ENCODE peak calls at places on chromosome 12, in eight cellular contexts. F is IMR-90, B is HL-60, I is GM23338, Y is DND-41, L is endodermal cell, M is tibial artery, E is epithelial cell of esophagus. Z is an unnamed sample.

GRCh38 chr12:122421815-122422737 is at the start of gene CLIP1:
- DNase-seq in F (peak), B (peak), I (peak), Y (peak), L (peak), M (peak), E (peak), Z (peak)

GRCh38 chr12:48882325-48882687 is 16.6 kb upstream of the RND1 start:
- DNase-seq in F (peak), B (no peak), I (peak), Y (no peak), L (peak), M (no peak), E (peak), Z (no peak)

GRCh38 chr12:75414671-75415070 is 23.8 kb downstream of the GLIPR1L2 start:
- DNase-seq in F (no peak), B (no peak), I (no peak), Y (no peak), L (no peak), M (no peak), E (no peak), Z (no peak)

GRCh38 chr12:103640410-103640809 is 53.3 kb downstream of the STAB2 start:
- DNase-seq in F (no peak), B (no peak), I (no peak), Y (no peak), L (no peak), M (no peak), E (no peak), Z (peak)

GRCh38 chr12:21527451-21528180 is 1.5 kb downstream of the SPX start:
- DNase-seq in F (peak), B (peak), I (peak), Y (no peak), L (peak), M (peak), E (peak), Z (peak)

GRCh38 chr12:112855375-112855774 is 51.4 kb upstream of the OAS1 start:
- DNase-seq in F (no peak), B (no peak), I (peak), Y (no peak), L (peak), M (no peak), E (peak), Z (no peak)

GRCh38 chr12:89319606-89320005 is 32.7 kb downstream of the DUSP6 start:
- DNase-seq in F (no peak), B (no peak), I (no peak), Y (no peak), L (no peak), M (no peak), E (no peak), Z (no peak)

GRCh38 chr12:12538535-12538934 is 24.1 kb downstream of the DUSP16 start:
- DNase-seq in F (no peak), B (peak), I (no peak), Y (no peak), L (no peak), M (no peak), E (no peak), Z (no peak)

GRCh38 chr12:121849660-121850059 is 9.0 kb downstream of the HPD start:
- DNase-seq in F (no peak), B (peak), I (peak), Y (no peak), L (peak), M (no peak), E (no peak), Z (no peak)

GRCh38 chr12:69105101-69105613 is 134.2 kb upstream of the CPSF6 start:
- DNase-seq in F (no peak), B (no peak), I (no peak), Y (no peak), L (no peak), M (no peak), E (no peak), Z (no peak)

GRCh38 chr12:98408681-98409080 is 106.7 kb upstream of the TMPO start:
- DNase-seq in F (no peak), B (peak), I (no peak), Y (no peak), L (no peak), M (no peak), E (no peak), Z (no peak)

GRCh38 chr12:65689508-65689907 is 134.8 kb upstream of the HMGA2 start:
- DNase-seq in F (no peak), B (no peak), I (no peak), Y (no peak), L (no peak), M (no peak), E (no peak), Z (no peak)

GRCh38 chr12:120455302-120455701 is 9.1 kb downstream of the GATC start:
- DNase-seq in F (no peak), B (no peak), I (no peak), Y (no peak), L (no peak), M (no peak), E (no peak), Z (no peak)

GRCh38 chr12:122052285-122052684 is 26.3 kb upstream of the MLXIP start:
- DNase-seq in F (no peak), B (peak), I (no peak), Y (no peak), L (no peak), M (no peak), E (no peak), Z (no peak)

GRCh38 chr12:119448737-119449136 is 114.2 kb downstream of the CCDC60 start:
- DNase-seq in F (no peak), B (no peak), I (no peak), Y (no peak), L (no peak), M (no peak), E (no peak), Z (no peak)

GRCh38 chr12:47954467-47955045 is 8.8 kb upstream of the TMEM106C start:
- DNase-seq in F (no peak), B (no peak), I (no peak), Y (peak), L (no peak), M (no peak), E (no peak), Z (no peak)

GRCh38 chr12:95762123-95762785 is 28.3 kb downstream of the NTN4 start:
- DNase-seq in F (no peak), B (no peak), I (no peak), Y (no peak), L (no peak), M (no peak), E (no peak), Z (no peak)

GRCh38 chr12:26017484-26018211 is 59.2 kb downstream of the RASSF8 start:
- DNase-seq in F (peak), B (peak), I (peak), Y (peak), L (peak), M (no peak), E (peak), Z (peak)

GRCh38 chr12:62692884-62693283 is 226.3 kb downstream of the MON2 start:
- DNase-seq in F (peak), B (no peak), I (no peak), Y (no peak), L (no peak), M (no peak), E (peak), Z (no peak)

GRCh38 chr12:105469182-105469581 is 138.7 kb downstream of the C12orf75 start:
- DNase-seq in F (no peak), B (no peak), I (no peak), Y (no peak), L (no peak), M (no peak), E (no peak), Z (no peak)

GRCh38 chr12:123498126-123498825 is 35.2 kb downstream of the RILPL1 start:
- DNase-seq in F (no peak), B (no peak), I (no peak), Y (no peak), L (peak), M (no peak), E (no peak), Z (peak)

GRCh38 chr12:39375206-39375808 is 67.6 kb downstream of the KIF21A start:
- DNase-seq in F (no peak), B (no peak), I (peak), Y (no peak), L (peak), M (no peak), E (no peak), Z (peak)

GRCh38 chr12:110666892-110667291 is 22.0 kb downstream of the HVCN1 start:
- DNase-seq in F (no peak), B (no peak), I (no peak), Y (no peak), L (no peak), M (no peak), E (no peak), Z (no peak)

GRCh38 chr12:109169676-109170075 is 53.3 kb downstream of the ACACB start:
- DNase-seq in F (peak), B (no peak), I (no peak), Y (no peak), L (no peak), M (no peak), E (no peak), Z (no peak)

GRCh38 chr12:12157424-12157823 is 86.7 kb downstream of the BCL2L14 start:
- DNase-seq in F (no peak), B (no peak), I (no peak), Y (no peak), L (no peak), M (no peak), E (no peak), Z (no peak)

GRCh38 chr12:101563197-101563596 is 31.6 kb upstream of the MYBPC1 start:
- DNase-seq in F (no peak), B (no peak), I (no peak), Y (no peak), L (no peak), M (no peak), E (peak), Z (no peak)
- H3K4me3 ChIP-seq in F (no peak), B (no peak), I (no peak), Y (no peak), L (no peak), M (no peak), E (no peak), Z (no peak)

GRCh38 chr12:4140607-4141301 is 132.8 kb upstream of the CCND2 start:
- DNase-seq in F (no peak), B (no peak), I (no peak), Y (no peak), L (peak), M (peak), E (no peak), Z (no peak)

GRCh38 chr12:4145990-4146859 is 127.3 kb upstream of the CCND2 start:
- DNase-seq in F (no peak), B (no peak), I (no peak), Y (no peak), L (peak), M (no peak), E (peak), Z (peak)

GRCh38 chr12:4144676-4145075 is 128.9 kb upstream of the CCND2 start:
- DNase-seq in F (no peak), B (no peak), I (no peak), Y (no peak), L (peak), M (no peak), E (no peak), Z (no peak)

GRCh38 chr12:4141344-4142270 is 132.0 kb upstream of the CCND2 start:
- DNase-seq in F (no peak), B (no peak), I (no peak), Y (no peak), L (peak), M (peak), E (no peak), Z (no peak)

GRCh38 chr12:4143909-4144308 is 129.7 kb upstream of the CCND2 start:
- DNase-seq in F (no peak), B (no peak), I (peak), Y (no peak), L (peak), M (no peak), E (no peak), Z (no peak)
- TF ChIP-seq CTCF in F (no peak), B (no peak), I (peak), Y (no peak), L (peak), M (no peak), E (no peak), Z (peak)

GRCh38 chr12:93518725-93519124 is 51.4 kb downstream of the MRPL42 start:
- DNase-seq in F (peak), B (no peak), I (no peak), Y (no peak), L (peak), M (no peak), E (peak), Z (no peak)

GRCh38 chr12:93509506-93509905 is 42.2 kb downstream of the MRPL42 start:
- DNase-seq in F (no peak), B (no peak), I (no peak), Y (no peak), L (no peak), M (no peak), E (no peak), Z (no peak)

GRCh38 chr12:93520454-93520853 is 52.0 kb upstream of the SOCS2 start:
- DNase-seq in F (no peak), B (no peak), I (no peak), Y (no peak), L (no peak), M (no peak), E (no peak), Z (no peak)

GRCh38 chr12:93519859-93520258 is 52.5 kb downstream of the MRPL42 start:
- DNase-seq in F (no peak), B (no peak), I (no peak), Y (no peak), L (no peak), M (no peak), E (no peak), Z (no peak)

DNA sequence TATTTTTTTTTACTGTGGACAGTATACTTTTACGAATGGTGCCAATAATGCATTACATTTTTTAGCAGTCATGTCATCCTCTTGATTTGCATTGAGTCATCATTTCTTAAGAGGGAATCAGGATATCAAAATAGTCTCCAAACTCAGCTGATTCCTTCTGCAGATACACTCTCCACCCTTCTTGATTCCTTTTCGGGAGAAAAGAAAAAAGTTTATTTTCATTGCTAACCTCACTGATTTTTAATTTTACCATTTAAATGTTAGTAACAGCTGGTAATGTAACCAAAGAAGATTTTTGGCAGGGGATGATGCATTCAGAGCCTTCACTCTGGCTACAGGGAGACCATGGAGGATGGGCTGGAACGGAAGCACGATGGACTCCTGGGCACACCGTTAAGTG is 47.5 kb downstream of the MRPL42 start:
- DNase-seq in F (peak), B (no peak), I (no peak), Y (no peak), L (no peak), M (no peak), E (peak), Z (no peak)
- H3K4me3 ChIP-seq in F (no peak), B (no peak), I (no peak), Y (no peak), L (no peak), M (no peak), E (no peak), Z (no peak)

GRCh38 chr12:53981652-53982565 is 3.0 kb upstream of the HOXC10 start:
- DNase-seq in F (no peak), B (no peak), I (peak), Y (no peak), L (peak), M (no peak), E (no peak), Z (no peak)
- TF ChIP-seq CTCF in F (no peak), B (no peak), I (no peak), Y (no peak), L (no peak), M (no peak), E (no peak), Z (no peak)

GRCh38 chr12:118103601-118104382 is at the start of gene VSIG10:
- DNase-seq in F (peak), B (peak), I (peak), Y (peak), L (peak), M (peak), E (peak), Z (peak)

GRCh38 chr12:118101051-118101450 is 2.8 kb downstream of the VSIG10 start:
- DNase-seq in F (no peak), B (no peak), I (no peak), Y (no peak), L (no peak), M (no peak), E (no peak), Z (no peak)

GRCh38 chr12:118102070-118102469 is 1.7 kb downstream of the VSIG10 start:
- DNase-seq in F (peak), B (no peak), I (no peak), Y (no peak), L (peak), M (no peak), E (peak), Z (no peak)

GRCh38 chr12:118103231-118103600 is 595 bp downstream of the VSIG10 start:
- DNase-seq in F (peak), B (no peak), I (peak), Y (peak), L (no peak), M (no peak), E (no peak), Z (peak)

GRCh38 chr12:118102609-118103008 is 1.2 kb downstream of the VSIG10 start:
- DNase-seq in F (no peak), B (no peak), I (peak), Y (no peak), L (peak), M (no peak), E (no peak), Z (no peak)
- H3K4me3 ChIP-seq in F (no peak), B (no peak), I (peak), Y (peak), L (peak), M (peak), E (peak), Z (peak)